ENCODE peak calls at places on chromosomes 13 and 19, in seven cellular contexts. H is choroid plexus epithelial cell, K is breast epithelium, Z is kidney, C is neural crest cell, I is uterus, F is thoracic aorta. Q is an unnamed sample.

GRCh38 chr13:20901668-20902437 is 693 bp downstream of the XPO4 start:
- DNase-seq in H (peak), K (no peak), Z (no peak), C (peak), I (no peak), F (no peak), Q (peak)

GRCh38 chr19:11560404-11560988 is 1.5 kb upstream of the ELOF1 start:
- DNase-seq in H (peak), K (no peak), Z (no peak), C (peak), I (no peak), F (no peak), Q (peak)

GRCh38 chr13:44306401-44307192 is 67.0 kb upstream of the SERP2 start:
- DNase-seq in H (peak), K (no peak), Z (peak), C (peak), I (peak), F (no peak), Q (peak)

GRCh38 chr13:20902438-20903163 is at the start of gene XPO4:
- DNase-seq in H (peak), K (peak), Z (peak), C (peak), I (peak), F (peak), Q (peak)

GRCh38 chr19:16051254-16052025 is 24.9 kb upstream of the TPM4 start:
- DNase-seq in H (peak), K (no peak), Z (no peak), C (no peak), I (no peak), F (no peak), Q (no peak)

GRCh38 chr19:13983213-13983889 is 22.8 kb downstream of the RFX1 start:
- DNase-seq in H (no peak), K (no peak), Z (peak), C (no peak), I (no peak), F (no peak), Q (no peak)

GRCh38 chr13:46396341-46396740 is 9.3 kb upstream of the RUBCNL start:
- DNase-seq in H (no peak), K (no peak), Z (no peak), C (no peak), I (no peak), F (no peak), Q (no peak)

GRCh38 chr13:93522486-93522885 is 295.9 kb downstream of the GPC6 start:
- DNase-seq in H (peak), K (no peak), Z (no peak), C (no peak), I (no peak), F (no peak), Q (no peak)

GRCh38 chr19:11378319-11379189 is 4.1 kb downstream of the SWSAP1 start:
- DNase-seq in H (peak), K (no peak), Z (peak), C (peak), I (no peak), F (no peak), Q (peak)

GRCh38 chr19:56076413-56076998 is 44.6 kb downstream of the ZNF787 start:
- DNase-seq in H (peak), K (no peak), Z (no peak), C (peak), I (no peak), F (no peak), Q (peak)

GRCh38 chr19:2239771-2240770 is 3.4 kb downstream of the SF3A2 start:
- DNase-seq in H (peak), K (no peak), Z (peak), C (no peak), I (no peak), F (no peak), Q (peak)

GRCh38 chr13:98022210-98022609 is 68.7 kb downstream of the IPO5 start:
- DNase-seq in H (peak), K (no peak), Z (no peak), C (no peak), I (no peak), F (no peak), Q (peak)

GRCh38 chr13:19818223-19818842 is 35.6 kb upstream of the PSPC1 start:
- DNase-seq in H (peak), K (peak), Z (peak), C (peak), I (peak), F (no peak), Q (no peak)

GRCh38 chr13:78599911-78600310 is 3.4 kb downstream of the POU4F1 start:
- DNase-seq in H (no peak), K (no peak), Z (no peak), C (no peak), I (no peak), F (no peak), Q (no peak)

GRCh38 chr13:98456423-98456845 is 120.5 kb downstream of the STK24 start:
- DNase-seq in H (no peak), K (no peak), Z (peak), C (no peak), I (no peak), F (no peak), Q (no peak)

GRCh38 chr19:56097306-56097705 is 23.8 kb downstream of the ZNF787 start:
- DNase-seq in H (no peak), K (no peak), Z (peak), C (no peak), I (no peak), F (no peak), Q (no peak)

GRCh38 chr19:50449236-50449899 is 16.7 kb downstream of the MYBPC2 start:
- DNase-seq in H (no peak), K (no peak), Z (no peak), C (no peak), I (no peak), F (no peak), Q (no peak)

GRCh38 chr13:111292710-111293485 is 27.5 kb upstream of the TEX29 start:
- DNase-seq in H (no peak), K (no peak), Z (no peak), C (no peak), I (no peak), F (no peak), Q (no peak)

GRCh38 chr13:47233734-47234133 is 336.9 kb upstream of the HTR2A start:
- DNase-seq in H (no peak), K (no peak), Z (no peak), C (no peak), I (no peak), F (no peak), Q (no peak)

GRCh38 chr13:31056650-31057275 is 104.9 kb downstream of the HSPH1 start:
- DNase-seq in H (peak), K (no peak), Z (no peak), C (no peak), I (no peak), F (no peak), Q (peak)

GRCh38 chr19:2495130-2495641 is 19.3 kb downstream of the GADD45B start:
- DNase-seq in H (peak), K (peak), Z (peak), C (no peak), I (peak), F (peak), Q (peak)

GRCh38 chr19:861756-862528 is 2.5 kb downstream of the CFD start:
- DNase-seq in H (peak), K (no peak), Z (peak), C (peak), I (no peak), F (no peak), Q (no peak)

GRCh38 chr19:45361608-45362007 is 8.8 kb downstream of the ERCC2 start:
- DNase-seq in H (no peak), K (no peak), Z (peak), C (no peak), I (no peak), F (no peak), Q (no peak)

GRCh38 chr13:29924482-29924884 is 74.1 kb upstream of the UBL3 start:
- DNase-seq in H (peak), K (no peak), Z (no peak), C (no peak), I (no peak), F (no peak), Q (peak)

GRCh38 chr13:107650081-107650701 is 565.1 kb downstream of the LIG4 start:
- DNase-seq in H (peak), K (no peak), Z (peak), C (peak), I (peak), F (no peak), Q (no peak)

GRCh38 chr13:42327725-42328124 is 55.8 kb downstream of the AKAP11 start:
- DNase-seq in H (no peak), K (no peak), Z (no peak), C (no peak), I (no peak), F (no peak), Q (no peak)

GRCh38 chr19:46133101-46133627 is 8.7 kb upstream of the IGFL3 start:
- DNase-seq in H (peak), K (no peak), Z (no peak), C (peak), I (peak), F (no peak), Q (peak)

GRCh38 chr13:30739646-30740642 is 4.6 kb downstream of the ALOX5AP start:
- DNase-seq in H (peak), K (no peak), Z (no peak), C (no peak), I (no peak), F (no peak), Q (peak)

GRCh38 chr19:57818378-57818777 is 3.7 kb upstream of the ZNF552 start:
- DNase-seq in H (no peak), K (no peak), Z (no peak), C (no peak), I (no peak), F (no peak), Q (no peak)

GRCh38 chr13:23506821-23507210 is 63.4 kb upstream of the TNFRSF19 start:
- DNase-seq in H (peak), K (no peak), Z (no peak), C (no peak), I (peak), F (no peak), Q (peak)

GRCh38 chr13:73835138-73835721 is 299.0 kb downstream of the KLF12 start:
- DNase-seq in H (peak), K (no peak), Z (no peak), C (no peak), I (no peak), F (no peak), Q (peak)

GRCh38 chr19:19083413-19084178 is 19.8 kb downstream of the SLC25A42 start:
- DNase-seq in H (no peak), K (no peak), Z (no peak), C (no peak), I (no peak), F (no peak), Q (no peak)
- TF ChIP-seq CTCF in H (no peak), K (no peak), Z (no peak), C (no peak), I (no peak), F (no peak), Q (no peak)

DNA sequence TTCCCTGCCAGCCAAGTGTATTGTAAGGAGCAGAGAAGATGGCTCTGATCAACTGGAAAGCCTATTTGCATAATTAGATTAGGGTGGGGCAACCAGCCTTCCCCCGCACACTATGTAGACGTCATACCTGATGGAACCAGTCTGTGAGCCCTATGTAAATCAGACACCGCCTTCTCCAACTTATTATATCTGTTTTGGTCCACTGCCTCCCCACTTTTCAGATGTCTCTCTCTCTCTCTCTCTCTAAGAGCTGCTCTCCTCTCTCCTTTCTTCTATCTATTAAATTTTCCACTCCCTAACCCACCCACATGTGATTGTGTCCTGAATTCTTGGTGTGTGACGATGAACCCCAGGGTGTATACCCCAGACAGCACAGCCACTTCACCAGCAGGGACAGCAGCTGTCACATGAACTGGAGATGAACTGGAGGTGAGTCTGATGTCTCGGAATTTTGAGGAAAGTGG is 514.4 kb downstream of the IRS2 start:
- DNase-seq in H (peak), K (no peak), Z (no peak), C (no peak), I (no peak), F (no peak), Q (no peak)
- TF ChIP-seq CTCF in H (no peak), K (no peak), Z (no peak), C (no peak), I (no peak), F (no peak), Q (no peak)

GRCh38 chr13:113943821-113944565 is 29.9 kb downstream of the C13orf46 start:
- DNase-seq in H (no peak), K (no peak), Z (peak), C (no peak), I (no peak), F (peak), Q (no peak)
- TF ChIP-seq CTCF in H (no peak), K (no peak), Z (no peak), C (no peak), I (no peak), F (no peak), Q (no peak)

GRCh38 chr13:54445453-54445852 is 1416.8 kb downstream of the OLFM4 start:
- DNase-seq in H (no peak), K (no peak), Z (no peak), C (no peak), I (no peak), F (no peak), Q (no peak)

GRCh38 chr13:54445865-54446264 is 1417.3 kb downstream of the OLFM4 start:
- DNase-seq in H (no peak), K (no peak), Z (no peak), C (no peak), I (no peak), F (no peak), Q (no peak)

DNA sequence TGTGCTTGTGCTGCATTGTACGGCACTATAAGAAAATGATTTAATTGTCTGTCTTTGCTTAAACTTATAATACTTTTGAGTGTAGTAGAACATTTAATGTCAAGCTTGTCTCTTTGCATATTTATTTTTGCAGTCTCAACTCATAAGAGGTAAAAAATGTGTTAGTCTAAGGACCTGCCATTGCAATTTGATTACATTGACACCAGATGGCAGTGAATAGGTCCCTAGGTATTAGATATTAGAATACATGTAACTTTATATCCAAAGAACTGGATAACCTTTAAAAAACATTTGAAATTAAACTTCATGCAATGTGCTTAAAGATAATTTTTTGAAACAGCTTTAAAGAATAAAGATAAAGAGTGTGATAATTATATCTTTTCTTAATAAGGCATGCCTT is 1421.3 kb downstream of the OLFM4 start:
- DNase-seq in H (no peak), K (no peak), Z (no peak), C (no peak), I (no peak), F (no peak), Q (no peak)
- TF ChIP-seq CTCF in H (no peak), K (no peak), Z (no peak), C (peak), I (no peak), F (no peak), Q (no peak)